ENCODE peak calls at places on chromosomes 5 and 9, in seven cellular contexts. One of them, this sample, is unnamed.

GRCh38 chr5:100026601-100027000 is 508.6 kb upstream of the FAM174A start:
- DNase-seq in brain microvascular endothelial cell: no peak
- DNase-seq in stimulated activated CD4-positive, alpha-beta T cell treated with anti-CD3 and anti-CD28 coated beads, TNF-alpha, amount 100 ng/mL, for 1 hour: no peak
- DNase-seq in NCI-H2171 treated with DMSO at 0.1 percent for 48 hours: no peak
- DNase-seq in renal cortical epithelial cell: no peak
- DNase-seq in CD8-positive, alpha-beta T cell: no peak
- DNase-seq in astrocyte of the hippocampus: no peak
- DNase-seq in this sample: no peak

GRCh38 chr5:38709678-38710306 is 136.0 kb upstream of the OSMR start:
- DNase-seq in renal cortical epithelial cell: no peak
- DNase-seq in CD8-positive, alpha-beta T cell: no peak
- DNase-seq in brain microvascular endothelial cell: no peak
- DNase-seq in stimulated activated CD4-positive, alpha-beta T cell treated with anti-CD3 and anti-CD28 coated beads, TNF-alpha, amount 100 ng/mL, for 1 hour: no peak
- DNase-seq in astrocyte of the hippocampus: no peak
- DNase-seq in NCI-H2171 treated with DMSO at 0.1 percent for 48 hours: no peak
- DNase-seq in this sample: no peak

GRCh38 chr5:179408646-179409045 is 63.4 kb upstream of the ADAMTS2 start:
- DNase-seq in astrocyte of the hippocampus: no peak
- DNase-seq in CD8-positive, alpha-beta T cell: no peak
- DNase-seq in brain microvascular endothelial cell: no peak
- DNase-seq in NCI-H2171 treated with DMSO at 0.1 percent for 48 hours: no peak
- DNase-seq in stimulated activated CD4-positive, alpha-beta T cell treated with anti-CD3 and anti-CD28 coated beads, TNF-alpha, amount 100 ng/mL, for 1 hour: no peak
- DNase-seq in renal cortical epithelial cell: no peak
- DNase-seq in this sample: no peak

GRCh38 chr9:16344343-16344742 is 526.1 kb downstream of the BNC2 start:
- DNase-seq in stimulated activated CD4-positive, alpha-beta T cell treated with anti-CD3 and anti-CD28 coated beads, TNF-alpha, amount 100 ng/mL, for 1 hour: no peak
- DNase-seq in CD8-positive, alpha-beta T cell: no peak
- DNase-seq in NCI-H2171 treated with DMSO at 0.1 percent for 48 hours: no peak
- DNase-seq in astrocyte of the hippocampus: peak
- DNase-seq in renal cortical epithelial cell: peak
- DNase-seq in brain microvascular endothelial cell: peak
- DNase-seq in this sample: peak

GRCh38 chr5:133399247-133399891 is 213.0 kb downstream of the FSTL4 start:
- DNase-seq in CD8-positive, alpha-beta T cell: no peak
- DNase-seq in renal cortical epithelial cell: no peak
- DNase-seq in brain microvascular endothelial cell: no peak
- DNase-seq in NCI-H2171 treated with DMSO at 0.1 percent for 48 hours: no peak
- DNase-seq in stimulated activated CD4-positive, alpha-beta T cell treated with anti-CD3 and anti-CD28 coated beads, TNF-alpha, amount 100 ng/mL, for 1 hour: no peak
- DNase-seq in astrocyte of the hippocampus: no peak
- DNase-seq in this sample: no peak

GRCh38 chr5:29099585-29099984 is 2061.2 kb upstream of the CDH9 start:
- DNase-seq in brain microvascular endothelial cell: no peak
- DNase-seq in NCI-H2171 treated with DMSO at 0.1 percent for 48 hours: no peak
- DNase-seq in astrocyte of the hippocampus: no peak
- DNase-seq in CD8-positive, alpha-beta T cell: no peak
- DNase-seq in renal cortical epithelial cell: no peak
- DNase-seq in stimulated activated CD4-positive, alpha-beta T cell treated with anti-CD3 and anti-CD28 coated beads, TNF-alpha, amount 100 ng/mL, for 1 hour: no peak
- DNase-seq in this sample: no peak

GRCh38 chr5:126117044-126117443 is 306.2 kb upstream of the GRAMD2B start:
- DNase-seq in NCI-H2171 treated with DMSO at 0.1 percent for 48 hours: no peak
- DNase-seq in brain microvascular endothelial cell: no peak
- DNase-seq in CD8-positive, alpha-beta T cell: no peak
- DNase-seq in stimulated activated CD4-positive, alpha-beta T cell treated with anti-CD3 and anti-CD28 coated beads, TNF-alpha, amount 100 ng/mL, for 1 hour: no peak
- DNase-seq in renal cortical epithelial cell: no peak
- DNase-seq in astrocyte of the hippocampus: no peak
- DNase-seq in this sample: no peak

GRCh38 chr5:178296066-178296465 is 63.5 kb upstream of the PHYKPL start:
- DNase-seq in astrocyte of the hippocampus: no peak
- DNase-seq in stimulated activated CD4-positive, alpha-beta T cell treated with anti-CD3 and anti-CD28 coated beads, TNF-alpha, amount 100 ng/mL, for 1 hour: no peak
- DNase-seq in brain microvascular endothelial cell: no peak
- DNase-seq in NCI-H2171 treated with DMSO at 0.1 percent for 48 hours: no peak
- DNase-seq in renal cortical epithelial cell: no peak
- DNase-seq in CD8-positive, alpha-beta T cell: no peak
- DNase-seq in this sample: no peak

GRCh38 chr9:111897831-111898144 is 1.2 kb downstream of the UGCG start:
- DNase-seq in brain microvascular endothelial cell: no peak
- DNase-seq in renal cortical epithelial cell: no peak
- DNase-seq in NCI-H2171 treated with DMSO at 0.1 percent for 48 hours: no peak
- DNase-seq in CD8-positive, alpha-beta T cell: no peak
- DNase-seq in astrocyte of the hippocampus: peak
- DNase-seq in stimulated activated CD4-positive, alpha-beta T cell treated with anti-CD3 and anti-CD28 coated beads, TNF-alpha, amount 100 ng/mL, for 1 hour: no peak
- DNase-seq in this sample: no peak

This sample was measured in Caki2.